ENCODE peak calls at places on chromosomes 6 and 20, in five cellular contexts. G is activated T-helper 1 cell treated with anti-CD3 and anti-CD28 coated beads, Interleukin-2, amount 50 U/mL, for 16 hours; P is Peyer's patch; T is WTC11; D is islet precursor cell. O is an unnamed sample.

GRCh38 chr6:147974376-147974775 is 368.3 kb upstream of the SASH1 start:
- DNase-seq in G (no peak), P (no peak), T (no peak), D (no peak), O (peak; percentile 43)

GRCh38 chr20:46128310-46129151 is 10.4 kb downstream of the CD40 start:
- DNase-seq in G (no peak), P (no peak), T (peak; percentile 71), D (peak; percentile 71), O (no peak)

GRCh38 chr6:7633361-7633760 is 43.4 kb downstream of the SNRNP48 start:
- DNase-seq in G (no peak), P (no peak), T (no peak), D (no peak), O (no peak)

GRCh38 chr6:144053601-144054000 is 41.8 kb downstream of the SF3B5 start:
- DNase-seq in G (no peak), P (no peak), T (no peak), D (no peak), O (no peak)

GRCh38 chr6:133184798-133185380 is 56.3 kb upstream of the EYA4 start:
- DNase-seq in G (no peak), P (no peak), T (no peak), D (no peak), O (peak; percentile 9)

GRCh38 chr6:7532232-7532631 is 9.2 kb upstream of the DSP start:
- DNase-seq in G (no peak), P (peak; percentile 75), T (peak; percentile 24), D (peak; percentile 82), O (no peak)

GRCh38 chr6:41077536-41077935 is 4.8 kb downstream of the NFYA start:
- DNase-seq in G (no peak), P (no peak), T (no peak), D (no peak), O (no peak)

GRCh38 chr20:40090236-40090635 is 598.8 kb downstream of the MAFB start:
- DNase-seq in G (no peak), P (no peak), T (no peak), D (no peak), O (no peak)

GRCh38 chr6:107793193-107793592 is 30.9 kb downstream of the SCML4 start:
- DNase-seq in G (no peak), P (no peak), T (no peak), D (peak; percentile 4), O (no peak)

GRCh38 chr20:34915749-34916455 is 39.5 kb downstream of the ACSS2 start:
- DNase-seq in G (no peak), P (no peak), T (no peak), D (no peak), O (no peak)

GRCh38 chr6:111280445-111280844 is 193.1 kb downstream of the SLC16A10 start:
- DNase-seq in G (no peak), P (no peak), T (no peak), D (no peak), O (no peak)

GRCh38 chr20:50107086-50107645 is 5.8 kb downstream of the UBE2V1 start:
- DNase-seq in G (no peak), P (no peak), T (no peak), D (no peak), O (no peak)

GRCh38 chr6:30744054-30744805 is at the start of gene IER3:
- DNase-seq in G (peak; percentile 75), P (peak; percentile 92), T (peak; percentile 82), D (peak; percentile 97), O (peak; percentile 91)

GRCh38 chr20:48339986-48340884 is 487.6 kb downstream of the PREX1 start:
- DNase-seq in G (no peak), P (no peak), T (no peak), D (no peak), O (no peak)

GRCh38 chr20:44017905-44018683 is 103.4 kb downstream of the TOX2 start:
- DNase-seq in G (no peak), P (peak; percentile 88), T (no peak), D (no peak), O (peak; percentile 87)

GRCh38 chr6:137235686-137236085 is 16.5 kb upstream of the IFNGR1 start:
- DNase-seq in G (no peak), P (no peak), T (no peak), D (no peak), O (no peak)

GRCh38 chr6:152669894-152670293 is 27.8 kb upstream of the MYCT1 start:
- DNase-seq in G (no peak), P (no peak), T (no peak), D (no peak), O (peak; percentile 57)

GRCh38 chr6:45591306-45591705 is 213.6 kb upstream of the SUPT3H start:
- DNase-seq in G (no peak), P (no peak), T (no peak), D (no peak), O (peak; percentile 77)

GRCh38 chr20:3072530-3073250 is 1.3 kb downstream of the OXT start:
- DNase-seq in G (no peak), P (no peak), T (no peak), D (no peak), O (no peak)

GRCh38 chr20:47348539-47349142 is 7.9 kb downstream of the ZMYND8 start:
- DNase-seq in G (no peak), P (no peak), T (no peak), D (no peak), O (no peak)

GRCh38 chr20:51366155-51366886 is 176.2 kb downstream of the NFATC2 start:
- DNase-seq in G (no peak), P (peak; percentile 62), T (no peak), D (peak; percentile 94), O (peak; percentile 92)

GRCh38 chr6:128570439-128571063 is 50.2 kb upstream of the PTPRK start:
- DNase-seq in G (no peak), P (no peak), T (no peak), D (peak; percentile 57), O (peak; percentile 80)

GRCh38 chr6:139313784-139314545 is 22.2 kb upstream of the TXLNB start:
- DNase-seq in G (no peak), P (no peak), T (peak; percentile 50), D (no peak), O (no peak)

GRCh38 chr6:39083111-39083702 is 31.8 kb downstream of the SAYSD1 start:
- DNase-seq in G (no peak), P (peak; percentile 27), T (no peak), D (peak; percentile 54), O (no peak)

GRCh38 chr20:62740286-62741141 is 31.9 kb downstream of the NTSR1 start:
- DNase-seq in G (peak; percentile 75), P (peak; percentile 87), T (peak; percentile 13), D (no peak), O (peak; percentile 54)

GRCh38 chr20:41005361-41005729 is 23.3 kb upstream of the TOP1 start:
- DNase-seq in G (no peak), P (peak; percentile 90), T (no peak), D (no peak), O (peak; percentile 96)

GRCh38 chr20:48620112-48620485 is 207.7 kb downstream of the PREX1 start:
- DNase-seq in G (no peak), P (no peak), T (no peak), D (no peak), O (no peak)

GRCh38 chr20:61644387-61645076 is 392.5 kb downstream of the CDH4 start:
- DNase-seq in G (no peak), P (no peak), T (no peak), D (no peak), O (no peak)

O was measured in renal cortical epithelial cell.